ENCODE peak calls at places on chromosomes 13 and 19, in eight cellular contexts. N is caudate nucleus; A is activated CD4-positive, alpha-beta memory T cell treated with anti-CD3 and anti-CD28 coated beads, Interleukin-2, amount 10 ng/mL, durations not matched to agents 7 days and 5 days; P is SW 1271; B is body of pancreas; G is A549; F is GDM1; C is mucosa of descending colon. T is an unnamed sample.

GRCh38 chr19:53942001-53942786 is 20.5 kb upstream of the CACNG8 start:
- DNase-seq in N (no peak), A (peak), P (no peak), B (no peak), G (peak), F (no peak), C (no peak), T (no peak)

GRCh38 chr13:85013006-85013405 is 786.2 kb downstream of the SLITRK6 start:
- DNase-seq in N (no peak), A (no peak), P (no peak), B (no peak), G (no peak), F (no peak), C (no peak), T (no peak)

GRCh38 chr19:45138303-45138751 is 22.5 kb downstream of the NKPD1 start:
- DNase-seq in N (peak), A (no peak), P (no peak), B (no peak), G (no peak), F (no peak), C (no peak), T (no peak)

GRCh38 chr19:1747285-1748114 is 5.8 kb upstream of the ONECUT3 start:
- DNase-seq in N (no peak), A (peak), P (no peak), B (peak), G (peak), F (no peak), C (no peak), T (no peak)

GRCh38 chr19:38162632-38163031 is 61.4 kb downstream of the DPF1 start:
- DNase-seq in N (no peak), A (no peak), P (no peak), B (no peak), G (peak), F (no peak), C (no peak), T (no peak)

GRCh38 chr19:16327911-16328823 is 3.5 kb downstream of the KLF2 start:
- DNase-seq in N (peak), A (peak), P (no peak), B (peak), G (peak), F (peak), C (peak), T (peak)

GRCh38 chr19:42330521-42330835 is 5.0 kb downstream of the MEGF8 start:
- DNase-seq in N (no peak), A (no peak), P (no peak), B (no peak), G (no peak), F (no peak), C (no peak), T (no peak)

GRCh38 chr19:55462722-55463121 is 1.3 kb upstream of the ISOC2 start:
- DNase-seq in N (no peak), A (no peak), P (no peak), B (no peak), G (no peak), F (no peak), C (no peak), T (no peak)

GRCh38 chr13:38202730-38203129 is 146.9 kb upstream of the UFM1 start:
- DNase-seq in N (no peak), A (no peak), P (no peak), B (no peak), G (no peak), F (no peak), C (no peak), T (no peak)

GRCh38 chr13:109795021-109795420 is 8.6 kb upstream of the IRS2 start:
- DNase-seq in N (no peak), A (no peak), P (no peak), B (no peak), G (no peak), F (no peak), C (no peak), T (no peak)

T was measured in left lobe of liver.